ENCODE peak calls at places on chromosomes 1 and 21, in five cellular contexts. O is stomach, N is HCT116, H is upper lobe of left lung, P is K562. M is an unnamed sample. For H3K4me1, the result is how much of the 10 kb centered on the place peaks cover.

GRCh38 chr1:91712981-91713841 is 172.7 kb downstream of the TGFBR3 start:
- DNase-seq in O (no peak), N (no peak), H (peak), P (no peak), M (peak)

GRCh38 chr1:246295968-246296367 is 211.1 kb downstream of the SMYD3 start:
- DNase-seq in O (no peak), N (no peak), H (no peak), P (no peak), M (no peak)

GRCh38 chr1:52901384-52901783 is 20.2 kb downstream of the ECHDC2 start:
- DNase-seq in O (no peak), N (no peak), H (no peak), P (no peak), M (no peak)

GRCh38 chr1:241706257-241706656 is 54.2 kb downstream of the WDR64 start:
- DNase-seq in O (no peak), N (no peak), H (no peak), P (no peak), M (no peak)

GRCh38 chr1:199616947-199617346 is 410.6 kb upstream of the NR5A2 start:
- DNase-seq in O (no peak), N (no peak), H (no peak), P (no peak), M (no peak)

GRCh38 chr1:201346337-201346939 is 31.0 kb downstream of the TNNT2 start:
- DNase-seq in O (peak), N (peak), H (peak), P (peak), M (peak)

GRCh38 chr1:1567152-1567830 is 7.4 kb downstream of the SSU72 start:
- DNase-seq in O (no peak), N (no peak), H (no peak), P (no peak), M (no peak)

GRCh38 chr21:40507978-40508377 is 339.0 kb downstream of the DSCAM start:
- DNase-seq in O (no peak), N (no peak), H (no peak), P (no peak), M (no peak)

GRCh38 chr1:41122851-41123518 is 101.5 kb upstream of the SLFNL1 start:
- DNase-seq in O (peak), N (peak), H (peak), P (peak), M (peak)

GRCh38 chr1:211610779-211611556 is 32.0 kb upstream of the SLC30A1 start:
- DNase-seq in O (no peak), N (no peak), H (no peak), P (peak), M (no peak)

GRCh38 chr1:2496746-2497145 is 20.7 kb downstream of the PLCH2 start:
- DNase-seq in O (no peak), N (no peak), H (no peak), P (no peak), M (no peak)

GRCh38 chr21:35048183-35048601 is 910 bp downstream of the RUNX1 start:
- DNase-seq in O (no peak), N (no peak), H (peak), P (no peak), M (no peak)

GRCh38 chr1:2351723-2352122 is 39.6 kb downstream of the MORN1 start:
- DNase-seq in O (no peak), N (no peak), H (no peak), P (no peak), M (no peak)

GRCh38 chr1:167482184-167482583 is 36.1 kb downstream of the CD247 start:
- DNase-seq in O (no peak), N (no peak), H (peak), P (no peak), M (no peak)

GRCh38 chr1:149936992-149937705 is 470 bp upstream of the MTMR11 start:
- DNase-seq in O (no peak), N (peak), H (peak), P (no peak), M (peak)

GRCh38 chr1:106536741-106537140 is 519.7 kb upstream of the PRMT6 start:
- DNase-seq in O (no peak), N (no peak), H (no peak), P (no peak), M (no peak)

GRCh38 chr1:12143631-12144155 is 23.1 kb upstream of the TNFRSF1B start:
- DNase-seq in O (peak), N (no peak), H (peak), P (peak), M (peak)

GRCh38 chr1:203009185-203009584 is 2.0 kb downstream of the TMEM183A start:
- DNase-seq in O (no peak), N (no peak), H (no peak), P (no peak), M (no peak)

GRCh38 chr1:232594018-232594502 is 35.9 kb downstream of the SIPA1L2 start:
- DNase-seq in O (no peak), N (no peak), H (no peak), P (no peak), M (no peak)

GRCh38 chr1:164363980-164364379 is 195.0 kb upstream of the PBX1 start:
- DNase-seq in O (peak), N (no peak), H (no peak), P (no peak), M (no peak)

GRCh38 chr1:113940365-113941244 is 11.5 kb downstream of the HIPK1 start:
- DNase-seq in O (no peak), N (no peak), H (no peak), P (no peak), M (peak)

GRCh38 chr1:151715726-151716404 is 738 bp downstream of the CELF3 start:
- DNase-seq in O (no peak), N (no peak), H (no peak), P (peak), M (no peak)

GRCh38 chr1:185996211-185996610 is 262.0 kb downstream of the HMCN1 start:
- DNase-seq in O (no peak), N (no peak), H (no peak), P (no peak), M (no peak)

GRCh38 chr21:16117851-16118592 is 388.2 kb downstream of the USP25 start:
- DNase-seq in O (no peak), N (no peak), H (no peak), P (no peak), M (no peak)

GRCh38 chr1:118396824-118397530 is 211.9 kb upstream of the SPAG17 start:
- DNase-seq in O (no peak), N (no peak), H (no peak), P (no peak), M (no peak)

GRCh38 chr1:25245809-25246599 is 1.2 kb downstream of the RSRP1 start:
- DNase-seq in O (no peak), N (no peak), H (no peak), P (peak), M (peak)

GRCh38 chr1:10814954-10815862 is 18.8 kb upstream of the CASZ1 start:
- DNase-seq in O (peak), N (no peak), H (peak), P (no peak), M (peak)

GRCh38 chr1:93821412-93822144 is 57.4 kb downstream of the DNTTIP2 start:
- DNase-seq in O (no peak), N (no peak), H (no peak), P (no peak), M (no peak)

GRCh38 chr1:95284420-95284819 is 50.4 kb downstream of the RWDD3 start:
- DNase-seq in O (no peak), N (no peak), H (no peak), P (no peak), M (no peak)

GRCh38 chr1:121519042-121519755 is 334.4 kb downstream of the SRGAP2C start:
- DNase-seq in O (peak), N (peak), H (peak), P (peak), M (peak)

GRCh38 chr1:239722080-239722479 is 335.7 kb downstream of the CHRM3 start:
- DNase-seq in O (no peak), N (no peak), H (no peak), P (no peak), M (no peak)

GRCh38 chr1:239719642-239720258 is 333.4 kb downstream of the CHRM3 start:
- DNase-seq in O (no peak), N (no peak), H (peak), P (no peak), M (peak)

GRCh38 chr1:239717097-239718051 is 331.0 kb downstream of the CHRM3 start:
- DNase-seq in O (no peak), N (no peak), H (no peak), P (no peak), M (no peak)

GRCh38 chr1:239718571-239718970 is 332.2 kb downstream of the CHRM3 start:
- DNase-seq in O (no peak), N (no peak), H (no peak), P (no peak), M (no peak)

GRCh38 chr1:239718997-239719628 is 332.7 kb downstream of the CHRM3 start:
- DNase-seq in O (no peak), N (no peak), H (no peak), P (no peak), M (no peak)
- H3K27ac ChIP-seq in O (peak), N (no peak), H (no peak), P (no peak), M (peak)

DNA sequence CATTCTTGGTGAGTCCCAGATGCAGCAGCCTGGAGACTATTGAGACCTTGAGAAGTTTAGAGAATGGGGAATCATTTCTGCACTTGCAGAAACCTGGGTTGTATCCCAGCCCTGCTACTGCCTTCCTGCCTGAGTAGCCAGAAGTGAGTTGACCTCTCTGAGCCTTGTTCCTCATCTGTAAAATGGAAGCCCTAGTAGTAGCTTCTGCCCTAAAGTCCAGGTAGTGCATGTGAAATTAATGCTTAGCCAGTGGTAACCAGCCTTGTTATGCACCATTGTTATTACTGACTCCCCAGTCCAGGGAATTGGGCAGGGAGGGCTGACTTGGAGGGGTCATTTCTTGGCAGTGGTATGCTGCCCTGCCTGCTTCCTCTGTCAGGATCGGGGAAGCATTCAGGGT is 5.6 kb downstream of the SESN2 start:
- DNase-seq in O (no peak), N (no peak), H (no peak), P (no peak), M (no peak)
- H3K4me1 ChIP-seq in O (half or more), N (under half), H (under half), P (half or more), M (under half)

GRCh38 chr21:44848821-44849521 is 24.5 kb downstream of the PTTG1IP start:
- DNase-seq in O (no peak), N (no peak), H (no peak), P (no peak), M (no peak)
- TF ChIP-seq POLR2AphosphoS5 in O (no peak), N (no peak), H (no peak), P (no peak), M (no peak)

GRCh38 chr21:27507695-27508094 is 540.8 kb upstream of the ADAMTS5 start:
- DNase-seq in O (no peak), N (no peak), H (no peak), P (no peak), M (no peak)

GRCh38 chr21:27511241-27511640 is 544.4 kb upstream of the ADAMTS5 start:
- DNase-seq in O (no peak), N (no peak), H (no peak), P (no peak), M (no peak)

GRCh38 chr21:27502801-27503200 is 535.9 kb upstream of the ADAMTS5 start:
- DNase-seq in O (no peak), N (no peak), H (no peak), P (no peak), M (no peak)

GRCh38 chr21:27505516-27505915 is 538.6 kb upstream of the ADAMTS5 start:
- DNase-seq in O (no peak), N (no peak), H (no peak), P (no peak), M (no peak)
- H3K27ac ChIP-seq in O (no peak), N (no peak), H (no peak), P (no peak), M (no peak)